ENCODE peak calls at places on chromosomes 3 and 15, in five cellular contexts. One of them, this sample, is unnamed.

GRCh38 chr3:8052599-8053185 is 448.9 kb upstream of the LMCD1 start:
- DNase-seq in Calu3: no peak
- DNase-seq in stomach: no peak
- DNase-seq in OCI-LY7: no peak
- DNase-seq in RWPE1: no peak
- DNase-seq in this sample: no peak

GRCh38 chr15:52289629-52290081 is 5.9 kb downstream of the MYO5C start:
- DNase-seq in Calu3: no peak
- DNase-seq in stomach: peak
- DNase-seq in OCI-LY7: no peak
- DNase-seq in RWPE1: peak
- DNase-seq in this sample: no peak

GRCh38 chr3:37183375-37183831 is 9.0 kb upstream of the LRRFIP2 start:
- DNase-seq in Calu3: peak
- DNase-seq in stomach: no peak
- DNase-seq in OCI-LY7: no peak
- DNase-seq in RWPE1: peak
- DNase-seq in this sample: no peak

GRCh38 chr3:119305271-119305670 is 11.1 kb downstream of the ARHGAP31 start:
- DNase-seq in Calu3: no peak
- DNase-seq in stomach: no peak
- DNase-seq in OCI-LY7: no peak
- DNase-seq in RWPE1: no peak
- DNase-seq in this sample: no peak

GRCh38 chr15:100928632-100929280 is 9.6 kb downstream of the LRRK1 start:
- DNase-seq in Calu3: peak
- DNase-seq in stomach: no peak
- DNase-seq in OCI-LY7: peak
- DNase-seq in RWPE1: peak
- DNase-seq in this sample: no peak

GRCh38 chr3:9715764-9716437 is 12.3 kb downstream of the CPNE9 start:
- DNase-seq in Calu3: peak
- DNase-seq in stomach: peak
- DNase-seq in OCI-LY7: peak
- DNase-seq in RWPE1: peak
- DNase-seq in this sample: peak

GRCh38 chr3:131081224-131081623 is 54.5 kb downstream of the NEK11 start:
- DNase-seq in Calu3: no peak
- DNase-seq in stomach: no peak
- DNase-seq in OCI-LY7: no peak
- DNase-seq in RWPE1: no peak
- DNase-seq in this sample: no peak

GRCh38 chr3:181264491-181264890 is 275.0 kb upstream of the DNAJC19 start:
- DNase-seq in Calu3: no peak
- DNase-seq in stomach: no peak
- DNase-seq in OCI-LY7: no peak
- DNase-seq in RWPE1: no peak
- DNase-seq in this sample: no peak

GRCh38 chr3:100869787-100870186 is 123.4 kb downstream of the ABI3BP start:
- DNase-seq in Calu3: no peak
- DNase-seq in stomach: no peak
- DNase-seq in OCI-LY7: no peak
- DNase-seq in RWPE1: no peak
- DNase-seq in this sample: no peak

GRCh38 chr15:69480932-69481331 is 28.3 kb downstream of the RPLP1 start:
- DNase-seq in Calu3: peak
- DNase-seq in stomach: no peak
- DNase-seq in OCI-LY7: no peak
- DNase-seq in RWPE1: no peak
- DNase-seq in this sample: no peak

GRCh38 chr3:159565313-159565712 is 423.3 kb upstream of the IL12A start:
- DNase-seq in Calu3: no peak
- DNase-seq in stomach: no peak
- DNase-seq in OCI-LY7: no peak
- DNase-seq in RWPE1: no peak
- DNase-seq in this sample: no peak
- TF ChIP-seq CTCF in Calu3: no peak
- TF ChIP-seq CTCF in stomach: no peak
- TF ChIP-seq CTCF in OCI-LY7: no peak
- TF ChIP-seq CTCF in RWPE1: no peak
- TF ChIP-seq CTCF in this sample: no peak

GRCh38 chr15:39887832-39888231 is 32.2 kb downstream of the GPR176 start:
- DNase-seq in Calu3: peak
- DNase-seq in stomach: peak
- DNase-seq in OCI-LY7: peak
- DNase-seq in RWPE1: peak
- DNase-seq in this sample: peak
- TF ChIP-seq CTCF in Calu3: no peak
- TF ChIP-seq CTCF in stomach: no peak
- TF ChIP-seq CTCF in OCI-LY7: peak
- TF ChIP-seq CTCF in RWPE1: peak
- TF ChIP-seq CTCF in this sample: peak

DNA sequence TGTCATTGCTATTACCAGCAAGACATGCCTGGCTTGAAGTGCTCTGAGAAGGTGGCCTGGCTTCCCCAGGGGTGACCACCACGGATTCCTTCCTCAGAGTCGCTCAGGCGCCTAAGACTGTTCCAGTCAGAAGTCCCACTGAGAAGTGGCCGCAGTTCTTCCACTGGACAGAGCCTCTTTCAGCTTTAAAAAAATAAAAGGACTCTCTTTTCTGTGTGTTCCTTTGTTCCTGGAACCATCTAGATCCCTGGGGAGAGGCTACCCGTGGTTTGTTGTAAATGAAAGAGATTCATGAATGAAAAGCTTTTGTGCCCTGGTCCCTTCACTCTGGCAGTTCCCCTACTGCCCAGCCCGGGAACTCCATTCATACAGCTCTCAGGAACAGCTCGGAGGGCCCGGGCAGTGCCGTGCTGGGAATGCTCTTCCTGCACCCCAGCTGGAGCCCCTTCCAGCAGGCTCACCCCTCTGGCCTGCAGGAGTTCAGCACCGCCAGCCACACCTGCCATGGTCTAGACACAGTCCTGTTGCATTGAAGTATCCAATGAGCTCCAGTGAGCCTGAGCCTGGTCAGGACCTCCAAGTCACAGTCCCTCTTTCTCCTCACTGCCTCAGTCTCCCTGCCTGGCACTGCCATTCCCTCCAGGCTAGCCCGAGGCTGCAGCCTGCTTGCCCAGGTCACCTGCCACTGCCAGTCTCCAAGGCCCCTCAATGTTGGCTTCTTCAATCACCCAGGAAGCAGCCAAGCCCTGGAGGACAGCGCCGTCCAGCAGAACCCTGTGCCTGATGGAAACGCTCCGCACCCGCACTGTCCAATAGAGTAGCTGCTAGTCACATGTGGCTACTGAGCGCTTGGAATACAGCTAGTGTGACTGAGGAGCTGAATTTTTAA is 75.4 kb downstream of the XXYLT1 start:
- DNase-seq in Calu3: no peak
- DNase-seq in stomach: no peak
- DNase-seq in OCI-LY7: no peak
- DNase-seq in RWPE1: no peak
- DNase-seq in this sample: no peak
- TF ChIP-seq CTCF in Calu3: no peak
- TF ChIP-seq CTCF in stomach: no peak
- TF ChIP-seq CTCF in OCI-LY7: no peak
- TF ChIP-seq CTCF in RWPE1: no peak
- TF ChIP-seq CTCF in this sample: no peak

GRCh38 chr3:157491136-157491535 is 12.1 kb downstream of the VEPH1 start:
- DNase-seq in Calu3: no peak
- DNase-seq in stomach: no peak
- DNase-seq in OCI-LY7: no peak
- DNase-seq in RWPE1: no peak
- DNase-seq in this sample: no peak

GRCh38 chr3:157495846-157496245 is 7.4 kb downstream of the VEPH1 start:
- DNase-seq in Calu3: no peak
- DNase-seq in stomach: no peak
- DNase-seq in OCI-LY7: no peak
- DNase-seq in RWPE1: no peak
- DNase-seq in this sample: no peak

GRCh38 chr3:157498374-157498773 is 4.8 kb downstream of the VEPH1 start:
- DNase-seq in Calu3: no peak
- DNase-seq in stomach: no peak
- DNase-seq in OCI-LY7: no peak
- DNase-seq in RWPE1: no peak
- DNase-seq in this sample: no peak

GRCh38 chr3:157494581-157495281 is 8.5 kb downstream of the VEPH1 start:
- DNase-seq in Calu3: no peak
- DNase-seq in stomach: no peak
- DNase-seq in OCI-LY7: no peak
- DNase-seq in RWPE1: no peak
- DNase-seq in this sample: no peak

GRCh38 chr3:157493627-157494550 is 9.3 kb downstream of the VEPH1 start:
- DNase-seq in Calu3: peak
- DNase-seq in stomach: no peak
- DNase-seq in OCI-LY7: peak
- DNase-seq in RWPE1: peak
- DNase-seq in this sample: no peak
- TF ChIP-seq CTCF in Calu3: peak
- TF ChIP-seq CTCF in stomach: peak
- TF ChIP-seq CTCF in OCI-LY7: peak
- TF ChIP-seq CTCF in RWPE1: peak
- TF ChIP-seq CTCF in this sample: peak

GRCh38 chr15:79193157-79193948 is 89.2 kb upstream of the ANKRD34C start:
- DNase-seq in Calu3: no peak
- DNase-seq in stomach: no peak
- DNase-seq in OCI-LY7: no peak
- DNase-seq in RWPE1: no peak
- DNase-seq in this sample: no peak

GRCh38 chr15:79197285-79197684 is 85.2 kb upstream of the ANKRD34C start:
- DNase-seq in Calu3: no peak
- DNase-seq in stomach: no peak
- DNase-seq in OCI-LY7: no peak
- DNase-seq in RWPE1: no peak
- DNase-seq in this sample: no peak

GRCh38 chr15:79195239-79195638 is 87.3 kb upstream of the ANKRD34C start:
- DNase-seq in Calu3: no peak
- DNase-seq in stomach: no peak
- DNase-seq in OCI-LY7: no peak
- DNase-seq in RWPE1: no peak
- DNase-seq in this sample: no peak

GRCh38 chr15:79194386-79194785 is 88.1 kb upstream of the ANKRD34C start:
- DNase-seq in Calu3: no peak
- DNase-seq in stomach: no peak
- DNase-seq in OCI-LY7: no peak
- DNase-seq in RWPE1: no peak
- DNase-seq in this sample: no peak

DNA sequence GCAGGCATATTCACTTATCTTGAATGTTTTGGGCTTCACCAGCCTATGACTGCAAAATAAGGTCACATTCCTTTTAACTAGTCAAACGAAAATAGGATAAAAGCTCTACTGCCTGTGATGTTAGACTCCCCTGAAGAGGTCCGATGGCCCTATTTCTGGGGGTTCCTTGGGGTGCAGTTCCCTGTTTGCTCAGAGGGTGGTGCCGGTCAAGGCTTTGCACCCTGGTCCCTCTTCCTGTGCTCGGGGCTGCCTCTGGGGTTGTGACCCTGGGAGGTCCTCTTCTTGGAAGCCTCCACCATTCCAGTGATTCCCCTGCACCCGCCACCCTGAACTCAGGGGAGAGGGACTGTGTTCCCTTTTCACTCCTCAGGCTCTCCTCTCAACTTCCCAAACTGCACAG is 86.7 kb upstream of the ANKRD34C start:
- DNase-seq in Calu3: no peak
- DNase-seq in stomach: no peak
- DNase-seq in OCI-LY7: no peak
- DNase-seq in RWPE1: no peak
- DNase-seq in this sample: no peak
- TF ChIP-seq CTCF in Calu3: no peak
- TF ChIP-seq CTCF in stomach: no peak
- TF ChIP-seq CTCF in OCI-LY7: peak
- TF ChIP-seq CTCF in RWPE1: no peak
- TF ChIP-seq CTCF in this sample: no peak

DNA sequence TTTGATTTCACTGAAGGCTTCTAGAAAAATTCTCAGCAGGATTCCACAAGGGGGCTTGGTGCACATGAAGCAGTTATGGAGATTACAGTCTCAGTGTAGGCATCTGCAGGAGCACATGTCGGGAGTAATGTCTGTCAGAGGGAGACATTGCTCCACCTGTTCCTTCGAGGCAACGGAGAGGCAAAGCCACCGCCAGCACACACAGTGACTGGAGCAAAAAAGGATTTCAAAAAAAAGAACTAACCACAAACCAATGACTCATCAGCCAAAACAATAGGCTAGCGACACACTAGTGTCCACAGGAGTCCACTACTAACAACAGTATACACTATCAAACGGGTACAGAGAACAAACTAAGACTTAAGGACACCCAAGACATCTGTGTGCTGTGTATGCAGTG is 68.9 kb downstream of the NPTN start:
- DNase-seq in Calu3: peak
- DNase-seq in stomach: no peak
- DNase-seq in OCI-LY7: no peak
- DNase-seq in RWPE1: peak
- DNase-seq in this sample: no peak
- TF ChIP-seq CTCF in Calu3: no peak
- TF ChIP-seq CTCF in stomach: no peak
- TF ChIP-seq CTCF in OCI-LY7: no peak
- TF ChIP-seq CTCF in RWPE1: no peak
- TF ChIP-seq CTCF in this sample: no peak

This sample was measured in right lobe of liver.